ENCODE peak calls at places on chromosomes 12 and 14, in ten cellular contexts. H is AG10803, E is fibroblast of the aortic adventitia, U is A549, P is tibial artery, J is endothelial cell, W is pancreas, K is GM10248, F is MCF 10A, V is spleen. B is an unnamed sample.

GRCh38 chr12:91396296-91396695 is 213.7 kb upstream of the DCN start:
- DNase-seq in H (no peak), E (no peak), U (no peak), P (no peak), J (no peak), W (no peak), K (no peak), F (no peak), V (no peak), B (no peak)

GRCh38 chr14:44720707-44721106 is 213.6 kb upstream of the FSCB start:
- DNase-seq in H (no peak), E (no peak), U (no peak), P (no peak), J (no peak), W (no peak), K (no peak), F (no peak), V (no peak), B (no peak)

GRCh38 chr12:28645436-28645835 is 455.2 kb downstream of the CCDC91 start:
- DNase-seq in H (no peak), E (no peak), U (no peak), P (no peak), J (no peak), W (no peak), K (no peak), F (no peak), V (no peak), B (no peak)

GRCh38 chr12:94761559-94761958 is 111.2 kb upstream of the TMCC3 start:
- DNase-seq in H (peak; percentile 68), E (peak; percentile 85), U (peak; percentile 64), P (no peak), J (no peak), W (no peak), K (no peak), F (peak; percentile 88), V (no peak), B (no peak)

GRCh38 chr14:55071051-55071450 is 19.6 kb downstream of the MAPK1IP1L start:
- DNase-seq in H (no peak), E (peak; percentile 64), U (no peak), P (no peak), J (no peak), W (no peak), K (no peak), F (no peak), V (no peak), B (no peak)

GRCh38 chr14:99803803-99804202 is 10.6 kb downstream of the EML1 start:
- DNase-seq in H (no peak), E (no peak), U (no peak), P (no peak), J (no peak), W (no peak), K (no peak), F (no peak), V (no peak), B (no peak)

GRCh38 chr12:107079172-107080011 is 14.0 kb downstream of the CRY1 start:
- DNase-seq in H (peak; percentile 47), E (peak; percentile 57), U (peak; percentile 21), P (no peak), J (no peak), W (no peak), K (no peak), F (peak; percentile 35), V (no peak), B (no peak)

GRCh38 chr14:88993946-88994345 is 169.5 kb downstream of the TTC8 start:
- DNase-seq in H (peak; percentile 58), E (peak; percentile 77), U (peak; percentile 43), P (no peak), J (no peak), W (no peak), K (no peak), F (peak; percentile 33), V (no peak), B (no peak)

GRCh38 chr12:111034148-111034910 is 114.0 kb upstream of the MYL2 start:
- DNase-seq in H (no peak), E (no peak), U (no peak), P (no peak), J (peak; percentile 29), W (no peak), K (no peak), F (no peak), V (peak; percentile 45), B (no peak)

GRCh38 chr14:24233538-24233866 is 773 bp downstream of the GMPR2 start:
- DNase-seq in H (no peak), E (no peak), U (no peak), P (no peak), J (no peak), W (no peak), K (no peak), F (peak; percentile 18), V (no peak), B (no peak)

GRCh38 chr14:90091393-90091792 is 29.6 kb downstream of the KCNK13 start:
- DNase-seq in H (peak; percentile 30), E (peak; percentile 80), U (no peak), P (no peak), J (no peak), W (no peak), K (no peak), F (peak; percentile 89), V (no peak), B (no peak)

GRCh38 chr14:51554953-51555352 is 96.8 kb upstream of the FRMD6 start:
- DNase-seq in H (peak; percentile 79), E (peak; percentile 48), U (no peak), P (no peak), J (no peak), W (no peak), K (no peak), F (peak; percentile 28), V (no peak), B (no peak)

GRCh38 chr12:26226629-26227375 is 31.4 kb downstream of the SSPN start:
- DNase-seq in H (peak; percentile 42), E (no peak), U (no peak), P (peak; percentile 30), J (peak; percentile 46), W (peak; percentile 43), K (no peak), F (peak; percentile 34), V (no peak), B (no peak)

GRCh38 chr14:73937012-73937411 is 12.9 kb downstream of the FAM161B start:
- DNase-seq in H (no peak), E (no peak), U (no peak), P (no peak), J (no peak), W (no peak), K (no peak), F (no peak), V (no peak), B (no peak)

GRCh38 chr14:73935666-73936065 is 14.2 kb downstream of the FAM161B start:
- DNase-seq in H (no peak), E (peak; percentile 11), U (peak; percentile 75), P (no peak), J (no peak), W (no peak), K (no peak), F (peak; percentile 20), V (no peak), B (peak; percentile 38)
- TF ChIP-seq CTCF in H (peak; percentile 40), E (peak; percentile 45), U (no peak), P (no peak), J (peak; percentile 65), W (no peak), K (no peak), F (peak; percentile 22), V (peak; percentile 14), B (no peak)

DNA sequence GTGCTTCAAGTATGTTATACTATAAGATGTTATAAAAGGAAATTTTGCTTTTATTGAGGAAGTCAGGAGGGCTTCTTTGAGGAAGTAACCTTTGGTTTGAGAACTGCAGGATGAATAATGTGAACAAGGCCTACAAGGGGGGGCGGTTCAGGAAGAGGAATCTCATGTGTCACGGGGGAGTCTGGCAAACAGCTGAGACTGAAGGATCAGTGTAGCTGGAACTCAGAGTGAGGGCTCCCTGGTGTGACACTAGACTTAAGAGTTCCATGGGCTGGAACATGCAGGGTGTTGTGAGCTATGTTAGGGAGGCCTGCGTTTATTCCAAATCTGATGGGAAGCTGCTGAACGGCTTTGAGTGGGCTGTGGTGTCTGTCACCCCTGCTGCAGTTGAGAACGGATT is 62.3 kb downstream of the UNC79 start:
- DNase-seq in H (no peak), E (no peak), U (no peak), P (no peak), J (no peak), W (no peak), K (no peak), F (no peak), V (no peak), B (no peak)
- TF ChIP-seq CTCF in H (no peak), E (no peak), U (no peak), P (no peak), J (no peak), W (no peak), K (no peak), F (no peak), V (no peak), B (no peak)

GRCh38 chr14:64727551-64728071 is 23.4 kb downstream of the PLEKHG3 start:
- DNase-seq in H (no peak), E (no peak), U (no peak), P (no peak), J (no peak), W (no peak), K (no peak), F (no peak), V (peak; percentile 72), B (no peak)

GRCh38 chr14:64726585-64726890 is 22.3 kb downstream of the PLEKHG3 start:
- DNase-seq in H (no peak), E (no peak), U (peak; percentile 82), P (no peak), J (no peak), W (peak; percentile 85), K (no peak), F (peak; percentile 87), V (peak; percentile 49), B (no peak)

GRCh38 chr14:64725360-64725815 is 21.2 kb downstream of the PLEKHG3 start:
- DNase-seq in H (no peak), E (no peak), U (no peak), P (no peak), J (no peak), W (no peak), K (no peak), F (no peak), V (peak; percentile 61), B (no peak)

GRCh38 chr14:64724578-64724930 is 20.3 kb downstream of the PLEKHG3 start:
- DNase-seq in H (no peak), E (no peak), U (no peak), P (no peak), J (no peak), W (no peak), K (no peak), F (no peak), V (peak; percentile 51), B (no peak)

GRCh38 chr14:64725879-64726584 is 21.8 kb downstream of the PLEKHG3 start:
- DNase-seq in H (no peak), E (no peak), U (no peak), P (no peak), J (no peak), W (no peak), K (no peak), F (no peak), V (peak; percentile 1), B (no peak)
- TF ChIP-seq CTCF in H (no peak), E (peak; percentile 3), U (no peak), P (no peak), J (no peak), W (no peak), K (no peak), F (no peak), V (no peak), B (no peak)

DNA sequence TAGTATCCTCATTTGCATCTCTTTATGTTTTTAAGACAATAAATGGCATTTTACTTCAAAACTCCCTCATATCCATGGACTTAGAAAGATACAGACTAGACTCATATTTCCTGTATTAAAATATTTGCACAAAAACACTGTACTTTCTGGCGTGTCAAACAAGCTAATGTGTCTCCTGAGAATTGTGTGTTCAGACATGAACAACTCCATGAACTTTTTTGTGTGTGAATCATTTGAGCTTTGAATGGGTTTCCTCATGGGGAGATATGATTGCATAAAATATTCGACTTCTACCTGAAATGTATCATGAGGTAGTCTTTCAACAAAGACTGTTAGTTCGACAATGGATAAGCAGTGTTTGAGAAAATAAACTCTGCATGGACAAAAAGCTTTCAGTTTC is 58.8 kb downstream of the TMEM30B start:
- DNase-seq in H (no peak), E (peak; percentile 46), U (no peak), P (no peak), J (no peak), W (no peak), K (no peak), F (no peak), V (no peak), B (no peak)
- TF ChIP-seq CTCF in H (no peak), E (no peak), U (no peak), P (no peak), J (no peak), W (no peak), K (no peak), F (no peak), V (no peak), B (no peak)

B was measured in GM13977.